ENCODE peak calls at places on chromosomes 6 and 20, in six cellular contexts. P is PC-3, H is lung, Q is stomach, Z is testis, L is tibial nerve. E is an unnamed sample.

GRCh38 chr20:57708694-57709673 is 831 bp downstream of the PMEPA1 start:
- DNase-seq in P (no peak), H (no peak), Q (no peak), Z (peak; percentile 34), L (no peak), E (peak; percentile 45)

GRCh38 chr20:52103911-52104545 is 87.6 kb downstream of the ZFP64 start:
- DNase-seq in P (no peak), H (no peak), Q (no peak), Z (no peak), L (no peak), E (no peak)

GRCh38 chr20:38127011-38127621 is 38.0 kb downstream of the TGM2 start:
- DNase-seq in P (peak; percentile 77), H (no peak), Q (peak; percentile 43), Z (peak; percentile 32), L (no peak), E (peak; percentile 53)

GRCh38 chr6:134034478-134034877 is 17.9 kb downstream of the SLC2A12 start:
- DNase-seq in P (no peak), H (no peak), Q (no peak), Z (no peak), L (no peak), E (no peak)

GRCh38 chr6:79375635-79376425 is 141.3 kb upstream of the HMGN3 start:
- DNase-seq in P (no peak), H (no peak), Q (no peak), Z (no peak), L (no peak), E (no peak)

GRCh38 chr20:1301031-1301529 is 27.9 kb downstream of the SDCBP2 start:
- DNase-seq in P (peak; percentile 74), H (no peak), Q (no peak), Z (no peak), L (no peak), E (no peak)

GRCh38 chr6:100664274-100665040 is 199.7 kb upstream of the SIM1 start:
- DNase-seq in P (peak; percentile 41), H (no peak), Q (no peak), Z (no peak), L (no peak), E (peak; percentile 8)

GRCh38 chr6:148746363-148747144 is at the start of gene UST:
- DNase-seq in P (peak; percentile 74), H (peak; percentile 82), Q (peak; percentile 59), Z (peak; percentile 89), L (peak; percentile 76), E (peak; percentile 10)

GRCh38 chr6:34242252-34243130 is 5.8 kb downstream of the HMGA1 start:
- DNase-seq in P (peak; percentile 44), H (no peak), Q (no peak), Z (no peak), L (no peak), E (no peak)

GRCh38 chr6:47278545-47278944 is 31.2 kb downstream of the TNFRSF21 start:
- DNase-seq in P (no peak), H (no peak), Q (no peak), Z (no peak), L (no peak), E (no peak)

GRCh38 chr6:24743265-24743943 is 24.4 kb upstream of the C6orf62 start:
- DNase-seq in P (peak; percentile 93), H (peak; percentile 51), Q (peak; percentile 46), Z (no peak), L (no peak), E (no peak)

GRCh38 chr6:14010275-14010674 is 85.5 kb downstream of the RNF182 start:
- DNase-seq in P (peak; percentile 32), H (no peak), Q (no peak), Z (no peak), L (no peak), E (no peak)

GRCh38 chr6:121730616-121731015 is 295.2 kb downstream of the GJA1 start:
- DNase-seq in P (no peak), H (no peak), Q (no peak), Z (no peak), L (no peak), E (no peak)

GRCh38 chr6:11609324-11610071 is 71.9 kb downstream of the TMEM170B start:
- DNase-seq in P (peak; percentile 82), H (peak; percentile 44), Q (no peak), Z (no peak), L (no peak), E (no peak)

GRCh38 chr6:37180075-37180474 is 10.1 kb downstream of the PIM1 start:
- DNase-seq in P (no peak), H (no peak), Q (no peak), Z (no peak), L (no peak), E (no peak)

GRCh38 chr6:137234505-137234863 is 15.3 kb upstream of the IFNGR1 start:
- DNase-seq in P (peak; percentile 53), H (no peak), Q (no peak), Z (no peak), L (no peak), E (no peak)

GRCh38 chr20:25479638-25480037 is 72.2 kb downstream of the GINS1 start:
- DNase-seq in P (no peak), H (no peak), Q (no peak), Z (no peak), L (no peak), E (no peak)

GRCh38 chr6:7542878-7543394 is 1.5 kb downstream of the DSP start:
- DNase-seq in P (peak; percentile 84), H (peak; percentile 45), Q (peak; percentile 85), Z (peak; percentile 54), L (no peak), E (no peak)

GRCh38 chr20:58892126-58892931 is 39.8 kb downstream of the GNAS start:
- DNase-seq in P (peak; percentile 66), H (peak; percentile 67), Q (peak; percentile 67), Z (peak; percentile 82), L (peak; percentile 58), E (peak; percentile 91)
- TF ChIP-seq CTCF in P (peak; percentile 39), H (no peak), Q (no peak), Z (no peak), L (no peak), E (no peak)

GRCh38 chr6:16759181-16759645 is 2.0 kb downstream of the ATXN1 start:
- DNase-seq in P (peak; percentile 35), H (no peak), Q (no peak), Z (peak; percentile 36), L (no peak), E (no peak)
- H3K4me1 ChIP-seq in P (peaks cover 54% of the 10 kb centered on the region), H (no peaks in the 10 kb centered on the region), Q (peaks cover 27% of the 10 kb centered on the region), Z (peaks cover 24% of the 10 kb centered on the region), L (peaks cover 42% of the 10 kb centered on the region), E (peaks cover 22% of the 10 kb centered on the region)

GRCh38 chr20:32474967-32475819 is 109.9 kb downstream of the NOL4L start:
- DNase-seq in P (peak; percentile 84), H (peak; percentile 94), Q (peak; percentile 90), Z (peak; percentile 95), L (peak; percentile 85), E (peak; percentile 73)
- H3K4me3 ChIP-seq in P (peak overlapping the region; percentile 51), H (no peak overlapping the region), Q (peak overlapping the region; percentile 27), Z (peak overlapping the region; percentile 6), L (peak overlapping the region; percentile 34), E (peak overlapping the region; percentile 33)

GRCh38 chr6:35259194-35259945 is at the start of gene ZNF76:
- DNase-seq in P (peak; percentile 99), H (peak; percentile 98), Q (peak; percentile 99), Z (peak; percentile 99), L (peak; percentile 96), E (peak; percentile 99)
- TF ChIP-seq CTCF in P (no peak), H (no peak), Q (no peak), Z (peak; percentile 74), L (no peak), E (no peak)

GRCh38 chr20:47360489-47361267 is 4.2 kb upstream of the ZMYND8 start:
- DNase-seq in P (peak; percentile 89), H (peak; percentile 74), Q (peak; percentile 86), Z (peak; percentile 88), L (peak; percentile 78), E (peak; percentile 93)
- H3K4me1 ChIP-seq in P (peaks cover 58% of the 10 kb centered on the region), H (peaks cover 30% of the 10 kb centered on the region), Q (peaks cover 60% of the 10 kb centered on the region), Z (peaks cover 66% of the 10 kb centered on the region), L (peaks cover 73% of the 10 kb centered on the region), E (peaks cover 33% of the 10 kb centered on the region)

DNA sequence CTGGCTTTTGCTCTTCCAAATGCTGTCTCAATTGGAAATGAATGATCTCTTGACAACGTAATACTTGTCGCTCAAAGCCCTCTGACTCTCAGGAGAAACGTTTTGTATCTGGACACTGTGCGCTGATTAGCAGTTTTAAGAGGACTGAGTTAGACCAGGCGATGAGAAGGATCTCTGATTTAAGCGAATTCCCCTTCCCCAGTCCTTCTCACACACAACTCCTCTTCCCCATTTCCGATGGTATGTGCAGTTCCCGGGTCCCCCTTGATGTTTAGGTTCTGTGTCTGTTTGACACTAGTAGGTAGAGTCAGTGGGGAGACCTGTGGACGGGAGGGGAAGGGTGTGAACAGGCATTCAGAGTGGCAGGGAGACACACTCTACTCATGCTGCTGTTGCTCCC is 2.5 kb downstream of the ZDHHC14 start:
- DNase-seq in P (no peak), H (no peak), Q (no peak), Z (no peak), L (no peak), E (no peak)
- H3K4me3 ChIP-seq in P (peak overlapping the region; percentile 92), H (no peak overlapping the region), Q (no peak overlapping the region), Z (no peak overlapping the region), L (no peak overlapping the region), E (no peak overlapping the region)

GRCh38 chr20:35167787-35168186 is 4.1 kb upstream of the PROCR start:
- DNase-seq in P (no peak), H (no peak), Q (no peak), Z (no peak), L (no peak), E (no peak)
- TF ChIP-seq CTCF in P (no peak), H (no peak), Q (no peak), Z (no peak), L (no peak), E (no peak)

GRCh38 chr20:50322703-50323131 is 132.1 kb downstream of the CEBPB start:
- DNase-seq in P (no peak), H (no peak), Q (no peak), Z (no peak), L (no peak), E (no peak)
- H3K4me1 ChIP-seq in P (peaks cover 25% of the 10 kb centered on the region), H (peaks cover 7% of the 10 kb centered on the region), Q (peaks cover 19% of the 10 kb centered on the region), Z (peaks cover 2% of the 10 kb centered on the region), L (peaks cover 25% of the 10 kb centered on the region), E (peaks cover 13% of the 10 kb centered on the region)